ENCODE peak calls at places on chromosomes 4 and X, in nine cellular contexts. I, E, S, K, T, G, N, X and M are unnamed samples.

GRCh38 chr4:85474818-85475630 is at the start of gene ARHGAP24:
- DNase-seq in E (peak; percentile 96), X (no peak), I (peak; percentile 93), K (peak; percentile 92), N (peak; percentile 93), T (peak; percentile 91), S (peak; percentile 87), G (peak; percentile 33), M (peak; percentile 80)

GRCh38 chrX:24378706-24379105 is 18.3 kb downstream of the SUPT20HL1 start:
- DNase-seq in S (no peak), N (no peak), I (no peak), G (no peak), E (no peak), T (no peak), X (no peak), K (no peak), M (no peak)

GRCh38 chr4:186249785-186250739 is 15.9 kb upstream of the F11 start:
- DNase-seq in N (peak; percentile 4), S (no peak), T (no peak), K (no peak), X (no peak), I (peak; percentile 53), G (no peak), E (peak; percentile 12), M (no peak)

GRCh38 chr4:68404153-68404552 is 43.1 kb upstream of the TMPRSS11E start:
- DNase-seq in T (no peak), I (no peak), S (no peak), K (no peak), E (no peak), G (no peak), N (no peak), X (no peak), M (no peak)

GRCh38 chrX:68822641-68823410 is 6.0 kb upstream of the EFNB1 start:
- DNase-seq in K (no peak), X (peak; percentile 40), S (no peak), I (peak; percentile 39), E (peak; percentile 22), N (no peak), T (no peak), G (no peak), M (no peak)

GRCh38 chr4:71338846-71339593 is at the start of gene SLC4A4:
- DNase-seq in I (no peak), X (no peak), T (no peak), G (no peak), K (no peak), N (peak; percentile 37), S (no peak), E (peak; percentile 72), M (no peak)

GRCh38 chrX:39320165-39320564 is 518.9 kb downstream of the MID1IP1 start:
- DNase-seq in E (no peak), I (no peak), X (no peak), T (no peak), N (no peak), G (no peak), K (no peak), S (no peak), M (no peak)

GRCh38 chr4:124167602-124168001 is 544.9 kb downstream of the ANKRD50 start:
- DNase-seq in N (peak; percentile 12), T (no peak), E (peak; percentile 38), K (no peak), I (no peak), S (no peak), G (no peak), X (no peak), M (no peak)

GRCh38 chrX:39821011-39821708 is 276.6 kb downstream of the BCOR start:
- DNase-seq in I (no peak), T (no peak), S (no peak), G (no peak), X (no peak), N (no peak), K (peak; percentile 22), E (peak; percentile 16), M (no peak)

GRCh38 chr4:168408620-168409019 is 71.7 kb downstream of the DDX60L start:
- DNase-seq in N (peak; percentile 88), S (peak; percentile 40), I (no peak), E (peak; percentile 98), T (no peak), X (no peak), K (no peak), G (no peak), M (peak; percentile 77)

GRCh38 chr4:38055566-38055965 is 95.4 kb downstream of the PTTG2 start:
- DNase-seq in K (no peak), X (no peak), E (no peak), N (no peak), I (no peak), T (no peak), S (no peak), G (no peak), M (no peak)

GRCh38 chr4:119337010-119337409 is 15.1 kb upstream of the FABP2 start:
- DNase-seq in X (no peak), S (no peak), E (no peak), K (no peak), G (no peak), N (no peak), T (no peak), I (no peak), M (no peak)

GRCh38 chr4:168527560-168527959 is 30.7 kb downstream of the PALLD start:
- DNase-seq in X (no peak), N (no peak), T (no peak), S (no peak), K (no peak), E (no peak), G (no peak), I (no peak), M (no peak)

DNA sequence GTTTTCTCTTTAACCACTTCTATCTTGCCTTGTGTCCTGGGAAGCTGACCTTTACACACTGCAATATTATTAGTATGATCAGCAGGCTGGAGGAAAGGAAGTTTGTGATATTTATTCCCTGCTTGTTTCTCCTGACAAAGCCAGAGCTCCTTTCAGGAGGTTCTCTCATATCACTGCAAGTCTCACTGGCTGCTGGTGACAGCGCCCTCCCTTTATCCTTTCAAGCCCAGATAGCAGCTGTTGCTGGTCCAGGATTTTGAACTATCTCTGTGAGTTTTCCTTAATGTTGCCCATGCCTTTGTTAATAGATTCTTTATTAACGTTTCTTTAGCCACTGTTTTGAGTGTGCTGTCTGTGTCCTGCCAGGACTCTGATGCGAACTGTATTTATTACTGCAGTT is 518.6 kb downstream of the C4orf33 start:
- DNase-seq in N (no peak), T (no peak), S (no peak), G (no peak), E (no peak), X (no peak), I (no peak), K (no peak), M (no peak)
- TF ChIP-seq CTCF in N (no peak), T (no peak), S (no peak), G (no peak), E (no peak), X (no peak), I (no peak), K (no peak), M (no peak)

GRCh38 chrX:148504412-148504950 is 4.1 kb downstream of the AFF2 start:
- DNase-seq in G (no peak), N (no peak), X (no peak), I (no peak), T (no peak), K (no peak), E (no peak), S (no peak), M (no peak)

GRCh38 chrX:148507413-148507812 is 7.0 kb downstream of the AFF2 start:
- DNase-seq in T (no peak), G (no peak), K (no peak), E (no peak), N (no peak), I (no peak), S (no peak), X (no peak), M (no peak)
- H3K4me1 ChIP-seq in T (no peaks in the 10 kb centered on the region), G (no peaks in the 10 kb centered on the region), K (no peaks in the 10 kb centered on the region), E (no peaks in the 10 kb centered on the region), N (no peaks in the 10 kb centered on the region), I (no peaks in the 10 kb centered on the region), S (no peaks in the 10 kb centered on the region), X (no peaks in the 10 kb centered on the region), M (no peaks in the 10 kb centered on the region)

DNA sequence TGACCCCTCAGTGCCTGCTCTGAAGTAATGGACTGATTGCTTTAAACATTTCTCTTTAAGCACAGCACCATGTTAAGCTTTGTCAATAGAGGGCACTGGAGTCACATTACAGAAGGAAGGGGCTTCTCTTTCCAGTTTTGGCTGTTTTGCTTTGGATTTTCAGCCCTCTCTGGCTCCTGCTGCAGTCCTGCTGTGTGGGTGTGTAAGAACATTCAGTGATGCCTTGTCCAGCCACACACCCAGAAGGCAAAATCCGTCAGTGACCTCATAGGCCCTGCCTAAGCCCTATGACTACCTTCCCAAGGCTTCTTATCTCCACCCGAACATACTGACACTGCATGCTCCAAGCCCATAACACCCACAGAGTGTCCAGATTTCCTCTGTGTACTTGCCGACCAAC is 215.3 kb upstream of the CTSO start:
- DNase-seq in T (peak; percentile 43), E (peak; percentile 99), K (no peak), S (no peak), N (peak; percentile 80), I (peak; percentile 22), G (no peak), X (no peak), M (no peak)
- TF ChIP-seq CTCF in T (peak; percentile 31), E (peak; percentile 77), K (no peak), S (no peak), N (peak; percentile 67), I (peak; percentile 62), G (no peak), X (no peak), M (peak; percentile 62)

DNA sequence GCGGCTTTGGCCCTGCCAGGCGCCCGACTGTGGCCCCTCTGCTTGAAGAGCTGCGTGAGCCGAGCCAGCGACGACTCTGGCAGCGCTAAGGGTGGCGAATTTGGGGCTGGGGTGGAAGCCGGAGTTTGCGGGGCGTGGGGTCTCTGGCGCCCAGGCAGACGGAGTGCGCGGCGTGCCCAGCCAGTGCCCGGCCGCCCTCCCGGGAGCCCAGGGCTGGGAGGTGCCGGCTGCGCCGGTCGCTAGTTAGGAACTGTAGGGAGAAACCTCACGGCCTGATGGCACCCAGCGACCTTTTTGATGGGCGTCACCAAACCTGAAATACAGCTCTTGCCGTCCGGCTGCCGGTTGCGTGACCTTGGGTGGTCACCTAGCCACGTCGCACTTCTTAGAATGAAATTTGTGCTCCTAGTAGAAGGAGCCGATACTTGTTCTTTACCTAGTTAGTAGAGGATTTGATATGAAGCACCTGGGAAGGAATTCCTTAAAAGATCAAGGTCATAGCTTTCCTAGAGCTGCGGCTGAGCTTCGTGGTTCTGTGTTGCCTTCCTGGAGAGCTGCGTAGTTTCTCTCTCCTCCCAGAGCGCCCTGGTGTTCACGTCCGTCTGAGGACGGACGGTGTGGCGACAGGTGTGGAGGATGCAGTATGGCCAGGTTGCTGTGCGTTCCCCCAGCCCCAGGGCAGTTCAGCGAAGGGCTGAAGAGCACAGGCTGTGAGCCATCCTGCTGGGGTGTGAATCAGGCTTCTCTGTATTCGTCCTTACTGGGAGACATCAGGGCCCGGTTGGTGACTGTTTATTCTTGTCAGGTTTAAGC is 680 bp downstream of the MAEA start:
- DNase-seq in T (no peak), E (no peak), K (peak; percentile 66), X (peak; percentile 20), G (no peak), S (peak; percentile 59), I (peak; percentile 45), N (peak; percentile 33), M (no peak)
- H3K4me1 ChIP-seq in T (peaks cover 58% of the 10 kb centered on the region), E (peaks cover 27% of the 10 kb centered on the region), K (peaks cover 46% of the 10 kb centered on the region), X (peaks cover 11% of the 10 kb centered on the region), G (peaks cover 60% of the 10 kb centered on the region), S (peaks cover 13% of the 10 kb centered on the region), I (peaks cover 12% of the 10 kb centered on the region), N (peaks cover 33% of the 10 kb centered on the region), M (peaks cover 9% of the 10 kb centered on the region)